ENCODE peak calls at places on chromosomes 6 and 20, in four cellular contexts. Z is tibial artery, R is neural progenitor cell, N is GM12865. I is an unnamed sample.

GRCh38 chr6:46288863-46289262 is 118.1 kb upstream of the ENPP5 start:
- DNase-seq in N (peak; percentile 21), Z (no peak), R (no peak), I (no peak)

GRCh38 chr6:39281312-39281980 is 32.8 kb downstream of the KCNK17 start:
- DNase-seq in R (no peak), N (no peak), Z (no peak), I (no peak)

GRCh38 chr6:38078671-38079070 is 259.1 kb downstream of the ZFAND3 start:
- DNase-seq in R (no peak), N (no peak), Z (no peak), I (no peak)

GRCh38 chr6:149934249-149935156 is 7.3 kb upstream of the ULBP2 start:
- DNase-seq in R (peak; percentile 68), N (peak; percentile 70), Z (no peak), I (peak; percentile 76)

GRCh38 chr20:10551732-10552724 is 116.9 kb downstream of the SLX4IP start:
- DNase-seq in R (peak; percentile 65), N (peak; percentile 41), Z (no peak), I (no peak)

GRCh38 chr6:4736371-4736873 is 39.8 kb upstream of the CDYL start:
- DNase-seq in N (no peak), R (no peak), Z (no peak), I (no peak)

GRCh38 chr6:138115877-138116660 is 8.8 kb upstream of the PERP start:
- DNase-seq in R (peak; percentile 81), N (peak; percentile 71), Z (no peak), I (peak; percentile 68)

GRCh38 chr6:43702522-43703440 is 15.2 kb upstream of the MRPS18A start:
- DNase-seq in N (peak; percentile 52), Z (peak; percentile 98), R (peak; percentile 97), I (peak; percentile 99)

GRCh38 chr20:61724376-61724775 is 341.3 kb downstream of the TAF4 start:
- DNase-seq in R (peak; percentile 48), Z (no peak), N (no peak), I (no peak)

GRCh38 chr6:139568956-139569538 is 194.6 kb upstream of the CITED2 start:
- DNase-seq in R (no peak), N (no peak), Z (no peak), I (no peak)

GRCh38 chr6:2953098-2953497 is 18.3 kb downstream of the SERPINB6 start:
- DNase-seq in Z (no peak), R (no peak), N (no peak), I (no peak)

GRCh38 chr20:63972312-63973159 is 2.8 kb upstream of the ZNF512B start:
- DNase-seq in Z (no peak), R (no peak), N (peak; percentile 4), I (no peak)

GRCh38 chr6:36852481-36853147 is 13.4 kb upstream of the CPNE5 start:
- DNase-seq in Z (peak; percentile 73), R (no peak), N (no peak), I (no peak)

GRCh38 chr20:45044084-45044573 is 56.8 kb downstream of the KCNS1 start:
- DNase-seq in N (peak; percentile 77), R (peak; percentile 81), Z (no peak), I (peak; percentile 56)

GRCh38 chr20:33650753-33651561 is 11.2 kb upstream of the C20orf144 start:
- DNase-seq in Z (no peak), R (no peak), N (no peak), I (no peak)

GRCh38 chr20:58995461-58996225 is 11.4 kb downstream of the CTSZ start:
- DNase-seq in R (no peak), N (no peak), Z (no peak), I (no peak)

GRCh38 chr6:46734867-46735719 is at the start of gene PLA2G7:
- DNase-seq in N (no peak), Z (peak; percentile 65), R (peak; percentile 74), I (no peak)

GRCh38 chr6:108275971-108276370 is 15.1 kb upstream of the SNX3 start:
- DNase-seq in R (no peak), N (no peak), Z (no peak), I (no peak)

DNA sequence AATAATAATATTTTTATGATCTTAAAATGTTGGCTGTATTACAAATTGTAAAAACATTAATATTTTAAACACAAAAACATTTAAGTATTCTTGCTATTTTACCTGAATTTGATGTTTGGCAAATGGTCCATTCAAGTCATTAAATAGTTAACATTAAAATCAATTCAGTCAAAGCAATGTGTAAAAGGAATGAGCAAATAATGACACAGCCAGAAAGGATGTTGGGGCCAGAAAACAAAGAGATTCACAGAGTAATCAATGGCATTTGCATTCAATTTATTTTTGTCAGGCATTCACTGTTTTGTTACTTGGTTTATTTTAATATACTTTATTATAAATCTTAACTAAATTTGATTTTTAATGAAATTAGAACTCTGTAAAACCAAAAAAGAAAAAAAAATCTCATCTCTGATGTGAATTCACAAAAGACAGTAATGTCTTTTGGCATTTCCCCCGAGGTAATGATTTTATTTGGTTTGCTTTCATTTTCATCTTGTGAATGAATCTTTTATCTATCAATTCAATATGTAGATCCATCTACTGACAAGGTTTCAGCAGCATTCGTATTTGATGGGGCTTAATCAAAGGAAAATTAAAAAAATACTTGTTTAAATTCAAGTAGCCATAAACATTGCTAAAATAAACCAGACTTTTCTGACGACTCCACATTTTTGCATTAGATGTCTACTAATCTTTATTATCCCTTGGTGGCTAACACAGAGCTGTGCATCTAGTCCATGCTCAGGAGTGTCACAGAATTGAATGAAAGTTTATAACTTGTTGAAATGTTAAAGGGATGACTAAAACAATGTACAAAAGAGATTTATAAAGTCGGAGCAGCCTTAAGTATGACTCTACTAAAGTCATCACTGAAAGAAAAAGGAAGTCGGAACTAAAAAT is 866.7 kb upstream of the GJE1 start:
- DNase-seq in N (no peak), Z (no peak), R (no peak), I (no peak)
- H3K4me3 ChIP-seq in N (peak overlapping the region; percentile 23), Z (peak overlapping the region; percentile 36), R (no peak overlapping the region), I (peak overlapping the region; percentile 3)

GRCh38 chr6:96948631-96949030 is 24.1 kb downstream of the KLHL32 start:
- DNase-seq in R (no peak), Z (no peak), N (no peak), I (no peak)
- H3K4me3 ChIP-seq in R (no peak overlapping the region), Z (no peak overlapping the region), N (no peak overlapping the region), I (no peak overlapping the region)

GRCh38 chr6:1393641-1394283 is 4.4 kb downstream of the FOXF2 start:
- DNase-seq in Z (no peak), R (peak; percentile 52), N (no peak), I (no peak)
- H3K4me3 ChIP-seq in Z (peak overlapping the region; percentile 32), R (peak overlapping the region; percentile 9), N (no peak overlapping the region), I (peak overlapping the region; percentile 58)

GRCh38 chr6:22146581-22147468 is 150.0 kb downstream of the PRL start:
- DNase-seq in N (peak; percentile 26), Z (no peak), R (no peak), I (no peak)
- H3K4me3 ChIP-seq in N (no peak overlapping the region), Z (peak overlapping the region; percentile 14), R (no peak overlapping the region), I (no peak overlapping the region)

GRCh38 chr6:159893064-159893463 is 2.3 kb downstream of the MAS1 start:
- DNase-seq in N (no peak), R (no peak), Z (no peak), I (no peak)

GRCh38 chr6:159887761-159888160 is 3.0 kb upstream of the MAS1 start:
- DNase-seq in Z (no peak), R (no peak), N (no peak), I (no peak)

GRCh38 chr6:159892053-159892452 is 1.3 kb downstream of the MAS1 start:
- DNase-seq in N (no peak), Z (no peak), R (no peak), I (no peak)

GRCh38 chr6:159890201-159890600 is 587 bp upstream of the MAS1 start:
- DNase-seq in R (no peak), N (no peak), Z (no peak), I (no peak)

DNA sequence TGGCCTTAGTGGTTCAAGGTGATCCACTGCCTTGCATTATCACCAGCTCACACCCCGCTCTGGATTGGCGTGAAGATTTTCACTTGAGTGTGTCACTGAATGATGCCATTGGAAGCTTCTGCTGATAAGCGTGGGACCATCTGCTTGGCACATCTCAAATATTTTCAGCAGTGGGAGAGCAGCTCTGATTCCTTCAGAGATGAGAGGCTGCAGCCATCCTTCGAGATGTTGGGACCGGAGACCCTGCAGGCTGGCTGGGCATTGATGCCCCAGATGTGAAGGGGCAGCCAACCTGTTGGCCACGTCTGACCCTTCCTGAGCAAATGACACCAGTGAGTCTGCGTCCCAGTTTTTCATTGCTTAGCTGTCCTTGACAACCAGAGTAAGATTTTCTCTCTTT is at the start of gene MAS1:
- DNase-seq in R (no peak), N (no peak), Z (no peak), I (no peak)
- H3K4me3 ChIP-seq in R (no peak within 1 kb of the TSS), N (no peak within 1 kb of the TSS), Z (no peak within 1 kb of the TSS), I (no peak within 1 kb of the TSS)